ENCODE peak calls at places on chromosomes 7 and 10, in nine cellular contexts. One of them, this sample, is unnamed.

GRCh38 chr10:75401569-75402485 is at the start of gene ZNF503:
- DNase-seq in esophagus muscularis mucosa: peak; percentile 99
- DNase-seq in left lung: peak; percentile 97
- DNase-seq in AG09319: peak; percentile 97
- DNase-seq in HFF-Myc: peak; percentile 74
- DNase-seq in adrenal gland: peak; percentile 98
- DNase-seq in BE2C: peak; percentile 95
- DNase-seq in RWPE1: peak; percentile 97
- DNase-seq in fibroblast of the aortic adventitia: peak; percentile 98
- DNase-seq in this sample: peak; percentile 96

GRCh38 chr10:86942441-86943315 is 14.7 kb downstream of the MMRN2 start:
- DNase-seq in adrenal gland: no peak
- DNase-seq in fibroblast of the aortic adventitia: no peak
- DNase-seq in AG09319: no peak
- DNase-seq in BE2C: no peak
- DNase-seq in esophagus muscularis mucosa: no peak
- DNase-seq in RWPE1: no peak
- DNase-seq in left lung: no peak
- DNase-seq in HFF-Myc: no peak
- DNase-seq in this sample: no peak

GRCh38 chr10:30556189-30556588 is 73.4 kb downstream of the LYZL2 start:
- DNase-seq in AG09319: no peak
- DNase-seq in adrenal gland: no peak
- DNase-seq in HFF-Myc: no peak
- DNase-seq in RWPE1: no peak
- DNase-seq in left lung: no peak
- DNase-seq in esophagus muscularis mucosa: no peak
- DNase-seq in fibroblast of the aortic adventitia: no peak
- DNase-seq in BE2C: no peak
- DNase-seq in this sample: no peak

GRCh38 chr7:28144266-28144665 is 36.3 kb downstream of the JAZF1 start:
- DNase-seq in HFF-Myc: no peak
- DNase-seq in adrenal gland: no peak
- DNase-seq in left lung: no peak
- DNase-seq in RWPE1: no peak
- DNase-seq in BE2C: peak; percentile 93
- DNase-seq in esophagus muscularis mucosa: no peak
- DNase-seq in AG09319: no peak
- DNase-seq in fibroblast of the aortic adventitia: no peak
- DNase-seq in this sample: peak; percentile 80

GRCh38 chr7:49580000-49580399 is 193.4 kb upstream of the VWC2 start:
- DNase-seq in HFF-Myc: no peak
- DNase-seq in fibroblast of the aortic adventitia: no peak
- DNase-seq in esophagus muscularis mucosa: no peak
- DNase-seq in left lung: no peak
- DNase-seq in RWPE1: no peak
- DNase-seq in BE2C: no peak
- DNase-seq in adrenal gland: no peak
- DNase-seq in AG09319: no peak
- DNase-seq in this sample: no peak

GRCh38 chr7:149330914-149331567 is 69.0 kb downstream of the ZNF783 start:
- DNase-seq in HFF-Myc: no peak
- DNase-seq in BE2C: peak; percentile 37
- DNase-seq in AG09319: no peak
- DNase-seq in fibroblast of the aortic adventitia: no peak
- DNase-seq in RWPE1: no peak
- DNase-seq in adrenal gland: no peak
- DNase-seq in left lung: no peak
- DNase-seq in esophagus muscularis mucosa: no peak
- DNase-seq in this sample: no peak

GRCh38 chr10:132618158-132618924 is 80.8 kb downstream of the INPP5A start:
- DNase-seq in left lung: no peak
- DNase-seq in adrenal gland: no peak
- DNase-seq in fibroblast of the aortic adventitia: peak; percentile 23
- DNase-seq in RWPE1: no peak
- DNase-seq in esophagus muscularis mucosa: no peak
- DNase-seq in HFF-Myc: no peak
- DNase-seq in AG09319: no peak
- DNase-seq in BE2C: no peak
- DNase-seq in this sample: no peak

GRCh38 chr7:97835296-97836138 is 36.7 kb downstream of the ASNS start:
- DNase-seq in left lung: peak; percentile 43
- DNase-seq in esophagus muscularis mucosa: no peak
- DNase-seq in adrenal gland: peak; percentile 83
- DNase-seq in HFF-Myc: peak; percentile 22
- DNase-seq in fibroblast of the aortic adventitia: peak; percentile 79
- DNase-seq in AG09319: peak; percentile 24
- DNase-seq in BE2C: peak; percentile 76
- DNase-seq in RWPE1: peak; percentile 19
- DNase-seq in this sample: peak; percentile 78

GRCh38 chr7:140475747-140476333 is 3.5 kb downstream of the MKRN1 start:
- DNase-seq in left lung: no peak
- DNase-seq in BE2C: peak; percentile 55
- DNase-seq in HFF-Myc: no peak
- DNase-seq in adrenal gland: peak; percentile 54
- DNase-seq in esophagus muscularis mucosa: no peak
- DNase-seq in AG09319: no peak
- DNase-seq in fibroblast of the aortic adventitia: peak; percentile 58
- DNase-seq in RWPE1: peak; percentile 32
- DNase-seq in this sample: no peak

GRCh38 chr10:82394987-82395386 is 520.0 kb downstream of the NRG3 start:
- DNase-seq in fibroblast of the aortic adventitia: no peak
- DNase-seq in esophagus muscularis mucosa: no peak
- DNase-seq in adrenal gland: no peak
- DNase-seq in AG09319: no peak
- DNase-seq in RWPE1: no peak
- DNase-seq in HFF-Myc: no peak
- DNase-seq in BE2C: no peak
- DNase-seq in left lung: no peak
- DNase-seq in this sample: no peak

DNA sequence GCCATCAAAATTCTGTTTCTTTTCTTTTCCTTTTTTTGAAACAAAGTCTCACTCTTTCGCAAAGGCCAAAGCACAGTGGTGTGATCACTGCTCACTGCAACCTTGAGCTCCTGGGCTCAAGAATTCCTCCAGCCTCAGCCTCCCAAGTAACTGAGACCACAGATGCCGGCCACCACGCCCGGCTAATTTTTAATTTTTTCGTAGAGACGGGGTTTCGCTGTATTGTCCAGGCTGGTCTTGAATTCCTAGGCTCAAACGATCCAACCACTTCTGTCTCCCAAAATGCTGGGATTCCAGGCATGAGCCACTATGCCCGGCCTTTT is 25.7 kb upstream of the TRIM56 start:
- DNase-seq in RWPE1: no peak
- DNase-seq in esophagus muscularis mucosa: no peak
- DNase-seq in adrenal gland: no peak
- DNase-seq in HFF-Myc: no peak
- DNase-seq in left lung: no peak
- DNase-seq in BE2C: no peak
- DNase-seq in fibroblast of the aortic adventitia: no peak
- DNase-seq in AG09319: no peak
- DNase-seq in this sample: no peak
- TF ChIP-seq CTCF in RWPE1: peak; percentile 77
- TF ChIP-seq CTCF in esophagus muscularis mucosa: no peak
- TF ChIP-seq CTCF in adrenal gland: peak; percentile 37
- TF ChIP-seq CTCF in HFF-Myc: no peak
- TF ChIP-seq CTCF in left lung: no peak
- TF ChIP-seq CTCF in BE2C: no peak
- TF ChIP-seq CTCF in fibroblast of the aortic adventitia: no peak
- TF ChIP-seq CTCF in AG09319: no peak
- TF ChIP-seq CTCF in this sample: peak; percentile 51

GRCh38 chr10:100612601-100613595 is 77.2 kb downstream of the HIF1AN start:
- DNase-seq in BE2C: no peak
- DNase-seq in AG09319: no peak
- DNase-seq in HFF-Myc: no peak
- DNase-seq in fibroblast of the aortic adventitia: no peak
- DNase-seq in RWPE1: no peak
- DNase-seq in esophagus muscularis mucosa: peak; percentile 90
- DNase-seq in left lung: no peak
- DNase-seq in adrenal gland: no peak
- DNase-seq in this sample: no peak

GRCh38 chr10:100618856-100619255 is 83.1 kb downstream of the HIF1AN start:
- DNase-seq in AG09319: no peak
- DNase-seq in RWPE1: no peak
- DNase-seq in fibroblast of the aortic adventitia: no peak
- DNase-seq in HFF-Myc: no peak
- DNase-seq in esophagus muscularis mucosa: no peak
- DNase-seq in adrenal gland: no peak
- DNase-seq in BE2C: no peak
- DNase-seq in left lung: no peak
- DNase-seq in this sample: no peak

GRCh38 chr10:100615911-100616310 is 80.2 kb downstream of the HIF1AN start:
- DNase-seq in RWPE1: no peak
- DNase-seq in left lung: no peak
- DNase-seq in AG09319: no peak
- DNase-seq in BE2C: no peak
- DNase-seq in HFF-Myc: no peak
- DNase-seq in esophagus muscularis mucosa: no peak
- DNase-seq in fibroblast of the aortic adventitia: no peak
- DNase-seq in adrenal gland: no peak
- DNase-seq in this sample: no peak

GRCh38 chr10:100618091-100618615 is 82.4 kb downstream of the HIF1AN start:
- DNase-seq in BE2C: no peak
- DNase-seq in fibroblast of the aortic adventitia: no peak
- DNase-seq in HFF-Myc: no peak
- DNase-seq in RWPE1: no peak
- DNase-seq in esophagus muscularis mucosa: no peak
- DNase-seq in AG09319: no peak
- DNase-seq in adrenal gland: no peak
- DNase-seq in left lung: no peak
- DNase-seq in this sample: no peak

GRCh38 chr10:100614416-100614815 is 78.7 kb downstream of the HIF1AN start:
- DNase-seq in HFF-Myc: no peak
- DNase-seq in RWPE1: no peak
- DNase-seq in BE2C: no peak
- DNase-seq in fibroblast of the aortic adventitia: no peak
- DNase-seq in AG09319: no peak
- DNase-seq in esophagus muscularis mucosa: no peak
- DNase-seq in left lung: no peak
- DNase-seq in adrenal gland: no peak
- DNase-seq in this sample: no peak
- TF ChIP-seq CTCF in HFF-Myc: no peak
- TF ChIP-seq CTCF in RWPE1: no peak
- TF ChIP-seq CTCF in BE2C: no peak
- TF ChIP-seq CTCF in fibroblast of the aortic adventitia: no peak
- TF ChIP-seq CTCF in AG09319: no peak
- TF ChIP-seq CTCF in esophagus muscularis mucosa: no peak
- TF ChIP-seq CTCF in left lung: no peak
- TF ChIP-seq CTCF in adrenal gland: no peak
- TF ChIP-seq CTCF in this sample: no peak

GRCh38 chr10:73950569-73950968 is 39.6 kb downstream of the PLAU start:
- DNase-seq in esophagus muscularis mucosa: no peak
- DNase-seq in BE2C: peak; percentile 27
- DNase-seq in adrenal gland: no peak
- DNase-seq in AG09319: no peak
- DNase-seq in HFF-Myc: no peak
- DNase-seq in fibroblast of the aortic adventitia: no peak
- DNase-seq in RWPE1: no peak
- DNase-seq in left lung: no peak
- DNase-seq in this sample: peak; percentile 67

GRCh38 chr10:73956476-73957338 is 41.2 kb upstream of the VCL start:
- DNase-seq in AG09319: no peak
- DNase-seq in esophagus muscularis mucosa: no peak
- DNase-seq in BE2C: no peak
- DNase-seq in adrenal gland: no peak
- DNase-seq in fibroblast of the aortic adventitia: peak; percentile 39
- DNase-seq in HFF-Myc: no peak
- DNase-seq in RWPE1: no peak
- DNase-seq in left lung: no peak
- DNase-seq in this sample: no peak

GRCh38 chr10:73953665-73954064 is 42.7 kb downstream of the PLAU start:
- DNase-seq in AG09319: no peak
- DNase-seq in RWPE1: no peak
- DNase-seq in left lung: peak; percentile 63
- DNase-seq in BE2C: no peak
- DNase-seq in adrenal gland: no peak
- DNase-seq in fibroblast of the aortic adventitia: peak; percentile 45
- DNase-seq in HFF-Myc: no peak
- DNase-seq in esophagus muscularis mucosa: no peak
- DNase-seq in this sample: no peak

GRCh38 chr10:73954737-73955136 is 43.2 kb upstream of the VCL start:
- DNase-seq in BE2C: no peak
- DNase-seq in adrenal gland: no peak
- DNase-seq in left lung: no peak
- DNase-seq in HFF-Myc: no peak
- DNase-seq in fibroblast of the aortic adventitia: no peak
- DNase-seq in esophagus muscularis mucosa: no peak
- DNase-seq in RWPE1: no peak
- DNase-seq in AG09319: no peak
- DNase-seq in this sample: no peak

GRCh38 chr10:73955719-73956118 is 42.2 kb upstream of the VCL start:
- DNase-seq in HFF-Myc: no peak
- DNase-seq in adrenal gland: no peak
- DNase-seq in fibroblast of the aortic adventitia: no peak
- DNase-seq in AG09319: no peak
- DNase-seq in RWPE1: no peak
- DNase-seq in BE2C: no peak
- DNase-seq in esophagus muscularis mucosa: no peak
- DNase-seq in left lung: no peak
- DNase-seq in this sample: no peak
- TF ChIP-seq CTCF in HFF-Myc: no peak
- TF ChIP-seq CTCF in adrenal gland: no peak
- TF ChIP-seq CTCF in fibroblast of the aortic adventitia: no peak
- TF ChIP-seq CTCF in AG09319: no peak
- TF ChIP-seq CTCF in RWPE1: no peak
- TF ChIP-seq CTCF in BE2C: no peak
- TF ChIP-seq CTCF in esophagus muscularis mucosa: no peak
- TF ChIP-seq CTCF in left lung: no peak
- TF ChIP-seq CTCF in this sample: no peak

DNA sequence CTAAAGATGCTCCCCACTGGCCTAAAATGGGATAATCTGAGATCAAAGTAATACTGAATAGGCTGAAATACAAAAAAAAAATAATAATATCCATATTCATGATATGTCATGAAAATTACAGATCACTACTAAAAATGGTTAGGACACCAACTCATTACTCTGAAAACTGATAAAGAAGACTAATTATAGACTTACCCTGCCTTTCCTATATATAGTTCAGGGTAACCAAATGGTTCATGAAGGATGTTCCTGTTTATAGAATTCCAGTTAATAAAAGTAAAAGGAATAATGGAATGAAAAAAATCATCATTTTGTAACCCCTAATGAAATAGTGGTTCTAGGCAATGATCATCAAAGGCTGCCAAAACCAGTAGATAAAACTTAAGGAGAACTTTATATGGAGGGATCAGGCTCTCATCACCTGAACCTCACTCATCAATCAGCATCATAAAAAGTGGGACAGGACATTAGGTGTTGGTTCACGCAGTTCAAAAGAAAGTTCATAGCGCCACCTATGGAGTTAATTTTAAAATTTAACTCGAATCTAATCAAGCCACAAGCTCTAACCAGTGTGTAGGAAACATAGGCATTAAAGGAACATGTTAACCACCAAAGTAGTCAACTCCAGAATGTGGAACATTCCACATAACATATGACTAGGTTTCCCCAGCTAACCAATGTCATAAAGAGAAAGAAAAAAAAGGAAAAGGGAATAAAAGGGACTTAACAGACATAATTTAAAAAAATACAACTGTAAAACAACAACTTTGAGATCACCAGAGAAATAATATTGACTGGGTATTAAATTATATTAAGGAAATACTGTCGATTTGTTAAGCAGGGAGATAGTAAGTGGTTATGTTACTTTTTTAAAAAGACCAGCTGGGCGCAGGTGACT is 35.7 kb downstream of the P4HA1 start:
- DNase-seq in HFF-Myc: no peak
- DNase-seq in adrenal gland: no peak
- DNase-seq in left lung: no peak
- DNase-seq in AG09319: no peak
- DNase-seq in RWPE1: peak; percentile 55
- DNase-seq in fibroblast of the aortic adventitia: peak; percentile 45
- DNase-seq in BE2C: no peak
- DNase-seq in esophagus muscularis mucosa: no peak
- DNase-seq in this sample: no peak
- TF ChIP-seq CTCF in HFF-Myc: peak; percentile 24
- TF ChIP-seq CTCF in adrenal gland: peak; percentile 43
- TF ChIP-seq CTCF in left lung: no peak
- TF ChIP-seq CTCF in AG09319: peak; percentile 28
- TF ChIP-seq CTCF in RWPE1: peak; percentile 59
- TF ChIP-seq CTCF in fibroblast of the aortic adventitia: peak; percentile 46
- TF ChIP-seq CTCF in BE2C: peak; percentile 48
- TF ChIP-seq CTCF in esophagus muscularis mucosa: peak; percentile 39
- TF ChIP-seq CTCF in this sample: peak; percentile 40